ENCODE peak calls at places on chromosomes 16 and 17, in six cellular contexts. One of them, this sample, is unnamed.

GRCh38 chr17:82608816-82609215 is 39.4 kb downstream of the WDR45B start:
- DNase-seq in thyroid gland: no peak
- DNase-seq in tibial nerve: no peak
- DNase-seq in IMR-90: no peak
- DNase-seq in suprapubic skin: no peak
- DNase-seq in adrenal gland: no peak
- DNase-seq in this sample: no peak

GRCh38 chr16:9846362-9847099 is 335.7 kb downstream of the GRIN2A start:
- DNase-seq in thyroid gland: no peak
- DNase-seq in tibial nerve: no peak
- DNase-seq in IMR-90: no peak
- DNase-seq in suprapubic skin: no peak
- DNase-seq in adrenal gland: no peak
- DNase-seq in this sample: no peak

GRCh38 chr17:17845046-17845775 is 8.4 kb upstream of the SREBF1 start:
- DNase-seq in thyroid gland: peak; percentile 89
- DNase-seq in tibial nerve: no peak
- DNase-seq in IMR-90: no peak
- DNase-seq in suprapubic skin: no peak
- DNase-seq in adrenal gland: no peak
- DNase-seq in this sample: no peak

GRCh38 chr17:79610151-79610645 is 653 bp downstream of the RBFOX3 start:
- DNase-seq in thyroid gland: no peak
- DNase-seq in tibial nerve: no peak
- DNase-seq in IMR-90: no peak
- DNase-seq in suprapubic skin: no peak
- DNase-seq in adrenal gland: no peak
- DNase-seq in this sample: no peak

GRCh38 chr17:32536736-32537646 is 50.2 kb downstream of the CDK5R1 start:
- DNase-seq in thyroid gland: no peak
- DNase-seq in tibial nerve: no peak
- DNase-seq in IMR-90: peak; percentile 44
- DNase-seq in suprapubic skin: no peak
- DNase-seq in adrenal gland: no peak
- DNase-seq in this sample: no peak

GRCh38 chr17:19614900-19615299 is 33.7 kb upstream of the ALDH3A2 start:
- DNase-seq in thyroid gland: no peak
- DNase-seq in tibial nerve: no peak
- DNase-seq in IMR-90: no peak
- DNase-seq in suprapubic skin: no peak
- DNase-seq in adrenal gland: no peak
- DNase-seq in this sample: no peak

GRCh38 chr17:12744298-12744697 is 45.0 kb upstream of the ARHGAP44 start:
- DNase-seq in thyroid gland: no peak
- DNase-seq in tibial nerve: no peak
- DNase-seq in IMR-90: peak; percentile 69
- DNase-seq in suprapubic skin: no peak
- DNase-seq in adrenal gland: no peak
- DNase-seq in this sample: peak; percentile 64

GRCh38 chr17:32388613-32389459 is 38.9 kb downstream of the ZNF207 start:
- DNase-seq in thyroid gland: no peak
- DNase-seq in tibial nerve: no peak
- DNase-seq in IMR-90: no peak
- DNase-seq in suprapubic skin: no peak
- DNase-seq in adrenal gland: no peak
- DNase-seq in this sample: no peak

GRCh38 chr17:80364091-80364691 is 50.8 kb upstream of the ENDOV start:
- DNase-seq in thyroid gland: peak; percentile 10
- DNase-seq in tibial nerve: no peak
- DNase-seq in IMR-90: no peak
- DNase-seq in suprapubic skin: peak; percentile 68
- DNase-seq in adrenal gland: no peak
- DNase-seq in this sample: no peak

GRCh38 chr17:77496401-77496801 is 355.6 kb downstream of the SEC14L1 start:
- DNase-seq in thyroid gland: no peak
- DNase-seq in tibial nerve: no peak
- DNase-seq in IMR-90: no peak
- DNase-seq in suprapubic skin: peak; percentile 56
- DNase-seq in adrenal gland: no peak
- DNase-seq in this sample: no peak

GRCh38 chr17:49548506-49549310 is 27.0 kb upstream of the NXPH3 start:
- DNase-seq in thyroid gland: peak; percentile 13
- DNase-seq in tibial nerve: peak; percentile 62
- DNase-seq in IMR-90: peak; percentile 30
- DNase-seq in suprapubic skin: peak; percentile 40
- DNase-seq in adrenal gland: no peak
- DNase-seq in this sample: no peak

GRCh38 chr17:2837147-2837561 is 40.9 kb downstream of the RAP1GAP2 start:
- DNase-seq in thyroid gland: no peak
- DNase-seq in tibial nerve: no peak
- DNase-seq in IMR-90: no peak
- DNase-seq in suprapubic skin: no peak
- DNase-seq in adrenal gland: no peak
- DNase-seq in this sample: no peak

GRCh38 chr16:8739989-8740704 is 57.3 kb downstream of the TMEM186 start:
- DNase-seq in thyroid gland: no peak
- DNase-seq in tibial nerve: no peak
- DNase-seq in IMR-90: no peak
- DNase-seq in suprapubic skin: peak; percentile 38
- DNase-seq in adrenal gland: no peak
- DNase-seq in this sample: no peak

GRCh38 chr17:78281249-78281865 is 49.9 kb downstream of the TMEM235 start:
- DNase-seq in thyroid gland: peak; percentile 62
- DNase-seq in tibial nerve: no peak
- DNase-seq in IMR-90: peak; percentile 22
- DNase-seq in suprapubic skin: no peak
- DNase-seq in adrenal gland: no peak
- DNase-seq in this sample: no peak

GRCh38 chr17:69390735-69391501 is 23.6 kb upstream of the MAP2K6 start:
- DNase-seq in thyroid gland: no peak
- DNase-seq in tibial nerve: no peak
- DNase-seq in IMR-90: no peak
- DNase-seq in suprapubic skin: no peak
- DNase-seq in adrenal gland: no peak
- DNase-seq in this sample: no peak

GRCh38 chr16:8655184-8655717 is 19.2 kb upstream of the ABAT start:
- DNase-seq in thyroid gland: no peak
- DNase-seq in tibial nerve: no peak
- DNase-seq in IMR-90: peak; percentile 35
- DNase-seq in suprapubic skin: no peak
- DNase-seq in adrenal gland: no peak
- DNase-seq in this sample: no peak

GRCh38 chr17:77279448-77280303 is 138.9 kb downstream of the SEC14L1 start:
- DNase-seq in thyroid gland: no peak
- DNase-seq in tibial nerve: no peak
- DNase-seq in IMR-90: peak; percentile 23
- DNase-seq in suprapubic skin: no peak
- DNase-seq in adrenal gland: no peak
- DNase-seq in this sample: no peak

GRCh38 chr16:9395958-9396359 is 304.5 kb downstream of the HAPSTR1 start:
- DNase-seq in thyroid gland: no peak
- DNase-seq in tibial nerve: no peak
- DNase-seq in IMR-90: no peak
- DNase-seq in suprapubic skin: no peak
- DNase-seq in adrenal gland: no peak
- DNase-seq in this sample: no peak

DNA sequence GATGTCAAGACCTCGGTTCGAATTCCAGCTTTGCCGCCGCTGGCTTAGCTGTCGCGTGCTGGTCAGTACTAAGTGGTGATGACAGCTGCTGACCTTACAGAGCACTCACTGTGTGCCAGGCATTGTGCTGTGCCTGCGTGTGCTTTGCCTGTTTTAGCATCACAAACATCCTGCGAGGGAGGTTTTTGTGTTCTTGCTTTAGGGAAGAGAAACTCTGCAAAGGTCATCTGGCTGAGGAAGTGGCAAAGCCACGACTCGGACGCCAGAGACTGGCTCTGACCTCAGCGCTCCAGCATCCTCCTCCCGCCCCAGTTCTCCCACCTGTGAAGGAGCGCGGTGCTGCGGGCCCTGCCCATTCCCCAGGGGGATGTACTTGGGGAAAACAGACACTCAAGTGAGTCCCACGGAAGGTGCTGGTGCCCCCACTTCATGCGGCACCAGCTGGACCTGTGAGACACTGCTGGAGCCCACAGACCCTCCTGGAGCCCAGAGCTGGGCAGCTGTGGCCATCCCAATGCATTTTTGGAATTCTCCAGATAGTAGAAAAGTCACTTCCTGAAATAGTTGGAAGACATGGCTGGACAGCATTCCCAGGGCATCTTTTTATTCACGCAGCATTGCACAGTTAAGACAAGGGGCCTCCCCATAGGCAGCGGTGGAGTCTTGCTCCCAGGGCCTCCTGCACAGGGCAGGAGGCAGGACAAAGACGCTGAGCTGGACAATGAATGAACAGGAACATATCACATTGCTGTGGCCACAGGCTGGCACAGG is 20.0 kb upstream of the HERPUD1 start:
- DNase-seq in thyroid gland: peak; percentile 16
- DNase-seq in tibial nerve: peak; percentile 36
- DNase-seq in IMR-90: peak; percentile 65
- DNase-seq in suprapubic skin: no peak
- DNase-seq in adrenal gland: peak; percentile 62
- DNase-seq in this sample: peak; percentile 52
- TF ChIP-seq POLR2A in thyroid gland: no peak
- TF ChIP-seq POLR2A in tibial nerve: no peak
- TF ChIP-seq POLR2A in IMR-90: no peak
- TF ChIP-seq POLR2A in suprapubic skin: no peak
- TF ChIP-seq POLR2A in adrenal gland: no peak
- TF ChIP-seq POLR2A in this sample: no peak

GRCh38 chr16:87469186-87469585 is 23.6 kb downstream of the ZCCHC14 start:
- DNase-seq in thyroid gland: no peak
- DNase-seq in tibial nerve: no peak
- DNase-seq in IMR-90: no peak
- DNase-seq in suprapubic skin: no peak
- DNase-seq in adrenal gland: peak; percentile 31
- DNase-seq in this sample: no peak

GRCh38 chr16:87466975-87467501 is 25.8 kb downstream of the ZCCHC14 start:
- DNase-seq in thyroid gland: no peak
- DNase-seq in tibial nerve: no peak
- DNase-seq in IMR-90: no peak
- DNase-seq in suprapubic skin: no peak
- DNase-seq in adrenal gland: no peak
- DNase-seq in this sample: no peak

GRCh38 chr16:87470332-87470731 is 22.5 kb downstream of the ZCCHC14 start:
- DNase-seq in thyroid gland: no peak
- DNase-seq in tibial nerve: no peak
- DNase-seq in IMR-90: peak; percentile 17
- DNase-seq in suprapubic skin: no peak
- DNase-seq in adrenal gland: no peak
- DNase-seq in this sample: no peak

GRCh38 chr16:87471278-87472141 is 21.3 kb downstream of the ZCCHC14 start:
- DNase-seq in thyroid gland: no peak
- DNase-seq in tibial nerve: no peak
- DNase-seq in IMR-90: no peak
- DNase-seq in suprapubic skin: no peak
- DNase-seq in adrenal gland: peak; percentile 32
- DNase-seq in this sample: no peak

GRCh38 chr16:87468550-87468949 is 24.3 kb downstream of the ZCCHC14 start:
- DNase-seq in thyroid gland: no peak
- DNase-seq in tibial nerve: no peak
- DNase-seq in IMR-90: no peak
- DNase-seq in suprapubic skin: no peak
- DNase-seq in adrenal gland: no peak
- DNase-seq in this sample: peak; percentile 46
- H3K4me1 ChIP-seq in thyroid gland: peaks cover 86% of the 10 kb centered on the region
- H3K4me1 ChIP-seq in tibial nerve: peaks cover 59% of the 10 kb centered on the region
- H3K4me1 ChIP-seq in IMR-90: peaks cover 22% of the 10 kb centered on the region
- H3K4me1 ChIP-seq in suprapubic skin: peaks cover 81% of the 10 kb centered on the region
- H3K4me1 ChIP-seq in adrenal gland: peaks cover 57% of the 10 kb centered on the region
- H3K4me1 ChIP-seq in this sample: peaks cover 24% of the 10 kb centered on the region

GRCh38 chr16:1845985-1846384 is 19.0 kb downstream of the FAHD1 start:
- DNase-seq in thyroid gland: no peak
- DNase-seq in tibial nerve: no peak
- DNase-seq in IMR-90: no peak
- DNase-seq in suprapubic skin: no peak
- DNase-seq in adrenal gland: no peak
- DNase-seq in this sample: no peak
- H3K4me3 ChIP-seq in thyroid gland: no peak overlapping the region
- H3K4me3 ChIP-seq in tibial nerve: no peak overlapping the region
- H3K4me3 ChIP-seq in IMR-90: no peak overlapping the region
- H3K4me3 ChIP-seq in suprapubic skin: no peak overlapping the region
- H3K4me3 ChIP-seq in adrenal gland: no peak overlapping the region
- H3K4me3 ChIP-seq in this sample: no peak overlapping the region

GRCh38 chr16:1940273-1941161 is 2.5 kb downstream of the MSRB1 start:
- DNase-seq in thyroid gland: no peak
- DNase-seq in tibial nerve: no peak
- DNase-seq in IMR-90: no peak
- DNase-seq in suprapubic skin: no peak
- DNase-seq in adrenal gland: no peak
- DNase-seq in this sample: no peak

GRCh38 chr16:1941924-1942809 is 832 bp downstream of the MSRB1 start:
- DNase-seq in thyroid gland: peak; percentile 17
- DNase-seq in tibial nerve: no peak
- DNase-seq in IMR-90: no peak
- DNase-seq in suprapubic skin: peak; percentile 71
- DNase-seq in adrenal gland: no peak
- DNase-seq in this sample: no peak

GRCh38 chr16:1944612-1945199 is 1.7 kb upstream of the MSRB1 start:
- DNase-seq in thyroid gland: no peak
- DNase-seq in tibial nerve: no peak
- DNase-seq in IMR-90: no peak
- DNase-seq in suprapubic skin: no peak
- DNase-seq in adrenal gland: no peak
- DNase-seq in this sample: no peak

GRCh38 chr16:1941162-1941923 is 1.7 kb downstream of the MSRB1 start:
- DNase-seq in thyroid gland: no peak
- DNase-seq in tibial nerve: no peak
- DNase-seq in IMR-90: no peak
- DNase-seq in suprapubic skin: no peak
- DNase-seq in adrenal gland: no peak
- DNase-seq in this sample: no peak

DNA sequence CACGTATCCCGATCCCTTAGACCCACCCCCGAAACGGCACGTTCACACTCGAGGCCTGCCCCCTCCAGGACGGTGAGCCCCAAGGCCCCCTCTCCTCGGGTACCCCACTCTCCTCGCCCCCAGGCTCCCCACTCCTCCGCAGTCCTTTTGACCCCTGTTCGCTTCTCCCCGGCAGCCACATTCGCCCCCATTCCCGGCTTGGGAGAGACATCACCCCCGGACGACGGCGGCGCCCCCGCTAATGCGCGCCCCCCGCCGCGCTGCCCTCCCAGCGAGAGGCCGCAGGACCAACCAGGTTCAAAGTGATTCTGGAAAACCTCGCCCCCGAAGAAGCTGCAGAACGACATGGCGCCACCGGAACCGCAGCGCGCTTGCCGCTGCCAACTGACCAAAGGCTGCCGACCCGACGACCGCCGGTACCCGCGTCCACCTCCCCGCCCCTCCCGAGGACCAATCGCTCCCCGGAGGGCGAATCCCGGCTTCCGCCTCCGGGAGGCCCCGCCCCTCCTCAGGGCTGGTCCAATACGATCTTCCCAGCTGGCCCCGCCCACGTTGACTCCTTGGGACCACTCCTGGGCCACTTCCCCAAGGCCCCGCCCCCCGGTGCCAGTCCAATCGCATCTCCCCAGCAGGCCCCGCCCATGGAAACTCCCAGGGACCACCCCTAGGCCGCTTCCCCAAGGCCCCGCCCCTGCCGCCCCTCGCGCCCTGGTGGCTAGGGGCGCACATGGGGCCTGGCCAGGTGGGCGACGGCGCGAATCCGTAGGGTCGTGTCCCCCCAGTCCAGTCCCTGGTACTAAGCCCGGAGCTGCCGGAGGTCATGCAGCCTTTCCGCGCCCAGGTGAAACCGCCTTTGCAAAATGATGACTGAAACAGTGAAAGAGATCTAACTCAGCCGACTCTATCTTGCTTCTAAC is at the start of gene MSRB1:
- DNase-seq in thyroid gland: peak; percentile 100
- DNase-seq in tibial nerve: peak; percentile 100
- DNase-seq in IMR-90: peak; percentile 96
- DNase-seq in suprapubic skin: peak; percentile 100
- DNase-seq in adrenal gland: peak; percentile 99
- DNase-seq in this sample: peak; percentile 100
- TF ChIP-seq POLR2A in thyroid gland: no peak
- TF ChIP-seq POLR2A in tibial nerve: peak; percentile 87
- TF ChIP-seq POLR2A in IMR-90: peak; percentile 72
- TF ChIP-seq POLR2A in suprapubic skin: peak; percentile 58
- TF ChIP-seq POLR2A in adrenal gland: peak; percentile 90
- TF ChIP-seq POLR2A in this sample: peak; percentile 98